ENCODE peak calls at places on chromosomes 12 and 14, in five cellular contexts. B is HepG2, A is A549, I is K562, L is GM12878. J is an unnamed sample.

GRCh38 chr12:115776399-115776798 is 501.1 kb downstream of the MED13L start:
- DNase-seq in L (no peak), A (no peak), I (no peak), B (no peak), J (no peak)

GRCh38 chr12:93442411-93443340 is 929 bp upstream of the UBE2N start:
- DNase-seq in I (no peak), B (no peak), A (no peak), L (no peak), J (no peak)

GRCh38 chr12:113912761-113913295 is 53.3 kb downstream of the RBM19 start:
- DNase-seq in L (no peak), A (peak), I (peak), B (peak), J (peak)

GRCh38 chr14:63852271-63852816 is 460 bp upstream of the SYNE2 start:
- DNase-seq in I (no peak), L (no peak), B (no peak), A (no peak), J (no peak)

GRCh38 chr14:104977681-104978647 is at the start of gene AHNAK2:
- DNase-seq in B (peak), A (peak), I (peak), L (no peak), J (peak)

GRCh38 chr14:102506599-102506871 is 3.0 kb downstream of the ANKRD9 start:
- DNase-seq in B (no peak), I (no peak), A (no peak), L (no peak), J (no peak)

GRCh38 chr12:111322336-111323250 is 46.3 kb downstream of the PHETA1 start:
- DNase-seq in I (no peak), B (no peak), L (no peak), A (no peak), J (no peak)

GRCh38 chr12:77236066-77236465 is 170.7 kb upstream of the E2F7 start:
- DNase-seq in B (no peak), I (no peak), L (no peak), A (no peak), J (no peak)

GRCh38 chr14:61132894-61133293 is 148.2 kb downstream of the TMEM30B start:
- DNase-seq in B (no peak), L (no peak), I (no peak), A (no peak), J (no peak)

GRCh38 chr14:103943673-103944072 is 1.3 kb upstream of the RD3L start:
- DNase-seq in B (no peak), L (no peak), I (peak), A (no peak), J (no peak)

GRCh38 chr12:132596016-132596415 is 14.4 kb downstream of the LRCOL1 start:
- DNase-seq in I (no peak), B (no peak), L (no peak), A (no peak), J (no peak)

GRCh38 chr12:5348057-5348456 is 83.9 kb upstream of the NTF3 start:
- DNase-seq in I (no peak), B (no peak), A (no peak), L (no peak), J (no peak)

GRCh38 chr12:93741741-93742085 is 64.5 kb downstream of the CRADD start:
- DNase-seq in A (peak), B (peak), L (no peak), I (peak), J (peak)

GRCh38 chr12:65123435-65124063 is 2.4 kb upstream of the WIF1 start:
- DNase-seq in L (peak), A (no peak), I (no peak), B (peak), J (no peak)

GRCh38 chr12:104643093-104643646 is 186.4 kb downstream of the CHST11 start:
- DNase-seq in B (no peak), L (peak), A (no peak), I (no peak), J (no peak)

GRCh38 chr12:130992448-130992847 is 38.7 kb downstream of the ADGRD1 start:
- DNase-seq in B (no peak), A (no peak), I (no peak), L (no peak), J (no peak)

GRCh38 chr12:112283541-112283940 is 98.7 kb downstream of the HECTD4 start:
- DNase-seq in A (no peak), B (no peak), L (no peak), I (no peak), J (no peak)

GRCh38 chr12:92059976-92060375 is 85.7 kb downstream of the BTG1 start:
- DNase-seq in L (no peak), A (no peak), I (no peak), B (no peak), J (no peak)

GRCh38 chr12:21607701-21608100 is 3.1 kb upstream of the GYS2 start:
- DNase-seq in I (no peak), B (no peak), L (no peak), A (no peak), J (no peak)

GRCh38 chr12:89756638-89757321 is 48.1 kb upstream of the ATP2B1 start:
- DNase-seq in B (peak), L (peak), A (peak), I (peak), J (no peak)

GRCh38 chr12:121214171-121214777 is 4.3 kb downstream of the P2RX4 start:
- DNase-seq in A (no peak), L (no peak), I (no peak), B (no peak), J (no peak)

GRCh38 chr12:68945255-68945654 is 12.3 kb upstream of the CPM start:
- DNase-seq in I (no peak), B (no peak), L (no peak), A (no peak), J (no peak)

GRCh38 chr14:95460647-95461478 is 55.6 kb downstream of the SYNE3 start:
- DNase-seq in L (no peak), A (peak), B (no peak), I (no peak), J (no peak)

GRCh38 chr14:48690349-48690748 is 895.8 kb downstream of the RPS29 start:
- DNase-seq in B (no peak), L (no peak), I (no peak), A (no peak), J (no peak)

GRCh38 chr12:32891956-32892355 is 4.6 kb downstream of the PKP2 start:
- DNase-seq in I (no peak), A (peak), L (no peak), B (peak), J (no peak)

GRCh38 chr14:101223147-101223546 is 319.6 kb upstream of the RTL1 start:
- DNase-seq in A (no peak), L (no peak), I (no peak), B (no peak), J (peak)

GRCh38 chr14:101223561-101224162 is 320.1 kb upstream of the RTL1 start:
- DNase-seq in B (no peak), I (no peak), A (no peak), L (no peak), J (no peak)

GRCh38 chr14:101221549-101222160 is 318.1 kb upstream of the RTL1 start:
- DNase-seq in B (no peak), L (no peak), I (no peak), A (no peak), J (no peak)

GRCh38 chr14:101220921-101221510 is 317.5 kb upstream of the RTL1 start:
- DNase-seq in B (no peak), A (no peak), L (no peak), I (no peak), J (peak)

GRCh38 chr14:101222362-101223090 is 319.0 kb upstream of the RTL1 start:
- DNase-seq in I (no peak), A (no peak), L (no peak), B (no peak), J (no peak)
- TF ChIP-seq HDAC2 in I (no peak), A (no peak), L (no peak), B (no peak), J (no peak)

GRCh38 chr12:124630791-124631313 is 63.4 kb upstream of the NCOR2 start:
- DNase-seq in A (no peak), I (no peak), B (no peak), L (no peak), J (peak)
- TF ChIP-seq HDAC2 in A (no peak), I (no peak), B (no peak), L (no peak), J (no peak)

DNA sequence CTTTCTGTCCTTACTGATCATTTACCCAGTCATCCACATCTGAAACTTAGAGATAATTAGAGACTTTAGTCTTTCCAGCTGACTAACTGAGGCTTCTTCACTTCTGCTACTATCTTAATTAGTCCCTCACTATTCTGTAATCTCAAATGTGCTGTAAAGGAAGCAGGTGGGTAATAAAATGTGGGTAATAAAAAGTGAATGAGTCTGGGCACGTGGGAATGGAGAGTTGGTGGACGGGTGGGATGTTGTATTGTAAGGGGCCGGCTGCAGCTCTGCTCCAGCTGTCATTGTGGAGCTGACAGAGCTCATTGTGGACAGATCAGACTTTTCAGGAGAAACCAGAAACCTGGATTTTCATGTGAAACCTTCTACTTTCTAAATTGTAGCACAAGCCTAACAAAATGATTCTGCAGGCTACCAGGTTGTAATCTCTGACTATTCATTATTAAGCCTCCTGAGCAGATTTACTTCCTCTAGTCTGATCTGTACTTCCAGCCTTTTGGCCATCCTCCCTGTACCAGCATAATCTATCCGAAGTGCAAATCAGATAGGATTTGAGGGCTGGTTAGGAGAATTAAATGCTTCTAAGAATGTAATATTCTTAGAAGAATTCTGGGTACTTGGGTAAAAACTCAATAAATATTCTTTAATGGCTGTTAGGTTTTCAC is 42.0 kb upstream of the BMAL2 start:
- DNase-seq in L (no peak), A (no peak), I (no peak), B (no peak), J (no peak)
- TF ChIP-seq HDAC2 in L (no peak), A (no peak), I (no peak), B (no peak), J (no peak)

GRCh38 chr12:11734781-11735180 is 85.3 kb downstream of the ETV6 start:
- DNase-seq in I (no peak), B (no peak), A (no peak), L (no peak), J (no peak)
- TF ChIP-seq HDAC2 in I (no peak), B (no peak), A (no peak), L (no peak), J (no peak)

DNA sequence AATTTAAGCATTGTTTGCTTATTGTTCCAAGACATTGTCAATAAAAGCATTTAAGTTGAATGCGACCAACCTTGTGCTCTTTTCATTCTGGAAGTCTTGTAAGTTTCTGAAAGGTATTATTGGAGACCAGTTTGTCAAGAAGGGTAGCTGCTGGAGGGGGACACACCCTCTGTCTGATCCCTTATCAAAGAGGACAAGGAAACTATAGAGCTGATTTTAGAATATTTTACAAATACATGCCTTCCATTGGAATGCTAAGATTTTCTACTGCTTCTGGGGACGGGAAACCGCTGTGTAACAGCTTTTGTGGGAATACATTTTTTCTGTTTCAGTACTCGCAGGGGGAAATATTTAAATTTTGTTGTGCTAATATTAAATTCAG is 3.5 kb downstream of the FOS start:
- DNase-seq in A (no peak), B (no peak), I (no peak), L (no peak), J (no peak)
- TF ChIP-seq HDAC2 in A (no peak), B (no peak), I (no peak), L (no peak), J (no peak)

DNA sequence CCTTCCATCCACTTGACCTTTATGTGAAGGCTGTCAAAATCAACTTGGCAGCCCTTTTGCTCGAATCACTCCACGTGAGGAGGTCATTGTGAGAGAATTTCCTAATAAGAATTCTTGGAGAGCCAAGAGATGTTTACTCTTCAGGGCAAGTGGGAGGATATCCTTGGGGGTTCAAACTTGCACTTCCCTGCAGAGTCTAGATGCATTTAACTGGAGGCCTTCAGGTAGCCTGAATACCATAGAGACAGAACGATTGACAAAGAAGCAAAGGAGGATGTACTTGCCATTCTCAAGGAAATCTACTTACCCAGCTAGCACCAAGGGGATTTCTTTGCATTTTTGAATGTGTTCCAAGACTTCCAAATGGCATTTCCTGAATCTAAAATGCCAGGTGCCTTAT is 1702.6 kb upstream of the FLRT2 start:
- DNase-seq in A (no peak), I (no peak), L (no peak), B (no peak), J (no peak)
- TF ChIP-seq HDAC2 in A (no peak), I (no peak), L (no peak), B (no peak), J (no peak)

DNA sequence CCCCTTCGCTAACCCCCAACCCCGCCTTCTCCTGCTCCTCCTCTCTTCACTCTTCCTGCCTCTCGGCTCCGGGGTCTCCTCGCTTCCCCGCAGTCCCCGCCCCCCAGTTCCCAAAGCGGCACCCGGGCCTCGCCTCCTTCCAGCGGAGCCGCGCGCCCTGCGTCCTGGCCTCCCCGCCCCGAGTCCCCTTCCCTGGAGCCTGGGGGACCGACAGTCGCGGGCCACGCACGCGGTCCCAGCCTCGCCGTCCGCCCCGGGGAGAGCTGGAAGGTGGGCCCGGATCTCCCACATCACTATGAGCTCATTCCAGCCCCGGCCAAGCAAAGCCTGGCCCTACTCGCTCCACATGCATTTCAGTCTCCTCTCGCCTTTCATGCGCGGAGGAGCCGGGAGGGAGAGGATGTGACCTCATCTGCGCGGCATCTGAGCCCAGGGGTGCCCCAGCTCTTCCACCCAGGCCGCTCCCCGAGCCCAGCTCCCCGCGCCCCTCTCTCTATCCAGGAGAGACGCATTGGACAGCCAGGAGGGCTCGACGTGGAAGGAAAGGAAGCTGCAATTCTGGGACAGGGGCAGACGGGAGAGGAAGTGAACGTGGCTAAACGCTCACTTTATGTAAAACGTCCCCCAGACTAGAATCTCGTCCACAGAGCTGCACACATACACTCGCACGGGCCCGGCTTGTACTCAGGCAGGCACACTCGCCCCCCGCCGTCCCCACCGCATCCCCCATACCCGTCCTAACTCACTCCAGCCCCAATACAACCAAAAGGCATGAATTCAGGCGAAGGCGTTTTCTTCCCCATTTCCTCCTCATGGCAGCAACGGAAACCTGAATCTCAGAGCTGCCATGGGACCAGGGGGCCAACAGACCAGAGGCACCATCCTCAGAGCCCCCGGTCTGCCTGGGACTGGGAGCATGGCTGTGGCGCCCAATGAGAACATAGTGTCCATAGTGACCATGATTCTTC is 108.7 kb upstream of the CCND2 start:
- DNase-seq in L (no peak), A (no peak), B (no peak), I (no peak), J (peak)
- TF ChIP-seq HDAC2 in L (no peak), A (no peak), B (no peak), I (no peak), J (no peak)

GRCh38 chr14:92540472-92541048 is 27.0 kb downstream of the RIN3 start:
- DNase-seq in L (no peak), I (no peak), A (peak), B (no peak), J (no peak)
- TF ChIP-seq HDAC2 in L (no peak), I (no peak), A (no peak), B (no peak), J (no peak)

GRCh38 chr14:50395448-50395847 is 1.2 kb downstream of the CDKL1 start:
- DNase-seq in I (no peak), B (no peak), L (no peak), A (no peak), J (no peak)
- TF ChIP-seq HDAC2 in I (no peak), B (no peak), L (no peak), A (no peak), J (no peak)

DNA sequence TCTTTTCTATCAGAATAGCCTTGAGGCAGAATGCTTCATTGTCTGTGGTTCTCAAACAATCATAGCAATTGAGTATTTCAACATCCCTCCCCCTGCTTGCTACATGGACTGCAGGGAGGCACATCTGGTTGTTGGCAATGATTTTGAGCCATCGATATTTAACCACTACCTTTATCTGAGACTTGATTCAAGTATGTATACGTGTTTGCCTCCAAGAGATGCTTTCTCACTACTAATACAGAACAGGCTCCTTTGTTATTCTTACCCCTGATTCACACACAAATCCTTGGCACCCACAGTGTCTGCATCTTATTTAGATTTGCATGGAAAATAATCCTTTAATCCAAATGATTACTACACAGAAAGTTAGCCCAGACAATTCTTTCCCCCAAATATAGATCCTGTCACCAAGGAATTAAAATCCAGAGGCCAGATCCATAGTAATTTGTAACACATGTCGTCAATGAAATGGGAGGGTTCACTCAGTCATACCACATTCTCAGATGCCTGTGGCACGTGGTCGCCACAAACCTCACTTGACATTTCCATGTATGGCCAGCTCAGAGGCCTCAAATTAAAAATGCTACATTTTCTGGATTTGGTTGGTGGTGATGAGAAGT is 199.3 kb downstream of the ITPR2 start:
- DNase-seq in B (peak), A (no peak), I (no peak), L (no peak), J (no peak)
- TF ChIP-seq HDAC2 in B (no peak), A (no peak), I (no peak), L (no peak), J (no peak)